ENCODE peak calls at places on chromosomes 4 and X, in five cellular contexts. U is iris pigment epithelial cell; C is SJCRH30; D is SK-MEL-5; B is T-helper 2 cell treated with Interferon-gamma antibody and Interleukin-4, amounts not matched to agents 5 μg/mL and 100 μg/mL, for 36 hours. E is an unnamed sample.

GRCh38 chrX:15758140-15758539 is 20.1 kb downstream of the CA5B start:
- DNase-seq in B (no peak), U (no peak), C (no peak), D (peak; percentile 4), E (no peak)

GRCh38 chr4:37324526-37324925 is 80.0 kb downstream of the NWD2 start:
- DNase-seq in U (no peak), C (no peak), D (no peak), B (no peak), E (no peak)

GRCh38 chr4:143531368-143531767 is 17.9 kb downstream of the SMARCA5 start:
- DNase-seq in U (peak; percentile 13), C (peak; percentile 24), D (peak; percentile 31), B (no peak), E (no peak)

GRCh38 chrX:117743469-117744251 is 372.9 kb downstream of the KLHL13 start:
- DNase-seq in C (peak; percentile 22), U (peak; percentile 20), D (peak; percentile 32), B (no peak), E (peak; percentile 23)

GRCh38 chr4:145920205-145920604 is 18.4 kb downstream of the ZNF827 start:
- DNase-seq in U (peak; percentile 97), C (no peak), B (no peak), D (peak; percentile 68), E (peak; percentile 90)

GRCh38 chr4:7905461-7905915 is 34.2 kb downstream of the AFAP1 start:
- DNase-seq in U (peak; percentile 55), B (no peak), D (no peak), C (peak; percentile 60), E (no peak)

GRCh38 chr4:67475155-67475554 is 70.1 kb downstream of the CENPC start:
- DNase-seq in C (no peak), D (no peak), B (no peak), U (no peak), E (no peak)

GRCh38 chr4:124711469-124712416 is 789 bp downstream of the ANKRD50 start:
- DNase-seq in D (peak; percentile 69), C (peak; percentile 81), B (peak; percentile 5), U (peak; percentile 87), E (peak; percentile 73)

GRCh38 chrX:75547783-75548182 is 24.9 kb upstream of the ZDHHC15 start:
- DNase-seq in D (no peak), B (no peak), U (no peak), C (peak; percentile 61), E (peak; percentile 10)

GRCh38 chrX:43573441-43574015 is 82.6 kb upstream of the MAOA start:
- DNase-seq in B (no peak), U (no peak), D (no peak), C (no peak), E (no peak)

GRCh38 chrX:17415242-17415815 is 40.3 kb downstream of the NHS start:
- DNase-seq in C (no peak), U (no peak), D (no peak), B (no peak), E (no peak)

GRCh38 chr4:96524311-96524875 is 684.5 kb downstream of the PDHA2 start:
- DNase-seq in B (no peak), C (no peak), D (no peak), U (no peak), E (no peak)